ENCODE peak calls at places on chromosomes 3 and 15, in four cellular contexts. Q is cardiac muscle cell, V is sigmoid colon, Y is HAP-1. U is an unnamed sample. For H3K27me3 and H3K9me3, the result is how much of the 10 kb centered on the place peaks cover.

GRCh38 chr3:136624381-136624780 is 127.8 kb downstream of the STAG1 start:
- DNase-seq in Q (no peak), V (no peak), Y (no peak), U (no peak)

GRCh38 chr15:74294010-74294409 is 57.9 kb downstream of the CCDC33 start:
- DNase-seq in Q (no peak), V (no peak), Y (no peak), U (no peak)

GRCh38 chr15:45948226-45948625 is 313.4 kb downstream of the SQOR start:
- DNase-seq in Q (no peak), V (no peak), Y (no peak), U (no peak)

GRCh38 chr3:150255416-150255815 is 152.7 kb upstream of the TSC22D2 start:
- DNase-seq in Q (no peak), V (peak), Y (no peak), U (no peak)

GRCh38 chr15:42155546-42156265 is 730 bp downstream of the PLA2G4F start:
- DNase-seq in Q (no peak), V (no peak), Y (no peak), U (no peak)

GRCh38 chr3:157819415-157819814 is 286.8 kb downstream of the SHOX2 start:
- DNase-seq in Q (no peak), V (no peak), Y (no peak), U (no peak)

GRCh38 chr15:28456476-28457395 is 76.0 kb downstream of the GOLGA8G start:
- DNase-seq in Q (no peak), V (peak), Y (no peak), U (no peak)

GRCh38 chr3:179324270-179324754 is 1.5 kb downstream of the ZNF639 start:
- DNase-seq in Q (peak), V (no peak), Y (peak), U (no peak)

GRCh38 chr15:43900964-43901363 is 74.2 kb downstream of the WDR76 start:
- DNase-seq in Q (no peak), V (no peak), Y (no peak), U (no peak)

GRCh38 chr3:168096210-168096795 is 579 bp upstream of the GOLIM4 start:
- DNase-seq in Q (peak), V (no peak), Y (peak), U (no peak)

GRCh38 chr15:80202641-80203360 is 49.2 kb downstream of the CTXND1 start:
- DNase-seq in Q (no peak), V (no peak), Y (no peak), U (no peak)

GRCh38 chr3:46923559-46924350 is 46.2 kb downstream of the PTH1R start:
- DNase-seq in Q (peak), V (peak), Y (peak), U (peak)

GRCh38 chr15:42640103-42640502 is 64.7 kb downstream of the STARD9 start:
- DNase-seq in Q (peak), V (no peak), Y (no peak), U (no peak)

GRCh38 chr3:144743325-144743724 is 771.7 kb downstream of the DIPK2A start:
- DNase-seq in Q (no peak), V (no peak), Y (no peak), U (no peak)

GRCh38 chr15:69377137-69377536 is 37.0 kb upstream of the KIF23 start:
- DNase-seq in Q (no peak), V (peak), Y (no peak), U (no peak)

GRCh38 chr3:9903238-9903624 is 583 bp downstream of the IL17RE start:
- DNase-seq in Q (peak), V (no peak), Y (no peak), U (no peak)

GRCh38 chr3:126607214-126607908 is 47.6 kb downstream of the TXNRD3 start:
- DNase-seq in Q (peak), V (no peak), Y (no peak), U (no peak)

GRCh38 chr3:9930804-9931418 is 2.7 kb upstream of the CRELD1 start:
- DNase-seq in Q (no peak), V (no peak), Y (no peak), U (no peak)

GRCh38 chr15:62517541-62517940 is 352.5 kb upstream of the C2CD4B start:
- DNase-seq in Q (no peak), V (no peak), Y (no peak), U (no peak)

GRCh38 chr3:83559082-83559481 is 1399.7 kb upstream of the CADM2 start:
- DNase-seq in Q (no peak), V (no peak), Y (no peak), U (no peak)

GRCh38 chr15:69031013-69032001 is 16.8 kb downstream of the NOX5 start:
- DNase-seq in Q (peak), V (no peak), Y (peak), U (no peak)

GRCh38 chr3:76044601-76045600 is 259.6 kb upstream of the ZNF717 start:
- DNase-seq in Q (peak), V (no peak), Y (peak), U (no peak)

GRCh38 chr3:81666502-81667121 is 94.8 kb downstream of the GBE1 start:
- DNase-seq in Q (peak), V (no peak), Y (no peak), U (no peak)

GRCh38 chr3:121637922-121638321 is 22.8 kb downstream of the HCLS1 start:
- DNase-seq in Q (no peak), V (no peak), Y (no peak), U (no peak)

GRCh38 chr3:56025316-56025715 is 443.0 kb downstream of the ERC2 start:
- DNase-seq in Q (peak), V (no peak), Y (peak), U (no peak)

GRCh38 chr3:56023546-56023945 is 444.7 kb downstream of the ERC2 start:
- DNase-seq in Q (no peak), V (no peak), Y (no peak), U (no peak)

GRCh38 chr3:56019490-56019889 is 448.8 kb downstream of the ERC2 start:
- DNase-seq in Q (peak), V (no peak), Y (no peak), U (no peak)

GRCh38 chr3:56022619-56023018 is 445.6 kb downstream of the ERC2 start:
- DNase-seq in Q (no peak), V (no peak), Y (no peak), U (no peak)
- H3K27me3 ChIP-seq in Q (under half), V (under half), Y (under half), U (under half)

GRCh38 chr3:20558161-20558560 is 372.2 kb upstream of the SGO1 start:
- DNase-seq in Q (no peak), V (no peak), Y (no peak), U (no peak)

GRCh38 chr3:20563985-20564384 is 378.0 kb upstream of the SGO1 start:
- DNase-seq in Q (no peak), V (no peak), Y (no peak), U (no peak)

GRCh38 chr3:20561166-20561565 is 375.2 kb upstream of the SGO1 start:
- DNase-seq in Q (no peak), V (no peak), Y (no peak), U (no peak)

GRCh38 chr3:20564966-20565365 is 379.0 kb upstream of the SGO1 start:
- DNase-seq in Q (no peak), V (no peak), Y (no peak), U (no peak)

DNA sequence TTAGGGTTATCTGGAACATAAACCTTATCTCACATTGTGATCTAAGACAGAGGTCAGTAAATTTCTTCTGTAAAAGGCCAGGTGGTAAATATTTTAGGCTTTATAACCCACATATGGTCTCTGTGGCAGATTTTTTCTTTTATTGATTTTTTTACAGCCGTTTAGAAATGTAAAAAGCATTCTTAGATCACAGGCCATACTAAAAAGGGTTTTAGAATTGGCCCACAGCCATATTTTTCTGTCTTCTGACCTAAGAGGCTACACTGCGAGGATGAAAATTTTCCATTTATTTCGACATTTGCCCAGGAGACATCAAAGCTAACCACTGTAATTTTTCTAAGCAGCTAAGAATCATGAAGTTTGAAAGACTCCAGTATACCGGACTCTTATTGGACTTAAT is 377.2 kb upstream of the SGO1 start:
- DNase-seq in Q (no peak), V (no peak), Y (no peak), U (no peak)
- H3K9me3 ChIP-seq in Q (under half), V (under half), Y (under half), U (under half)

DNA sequence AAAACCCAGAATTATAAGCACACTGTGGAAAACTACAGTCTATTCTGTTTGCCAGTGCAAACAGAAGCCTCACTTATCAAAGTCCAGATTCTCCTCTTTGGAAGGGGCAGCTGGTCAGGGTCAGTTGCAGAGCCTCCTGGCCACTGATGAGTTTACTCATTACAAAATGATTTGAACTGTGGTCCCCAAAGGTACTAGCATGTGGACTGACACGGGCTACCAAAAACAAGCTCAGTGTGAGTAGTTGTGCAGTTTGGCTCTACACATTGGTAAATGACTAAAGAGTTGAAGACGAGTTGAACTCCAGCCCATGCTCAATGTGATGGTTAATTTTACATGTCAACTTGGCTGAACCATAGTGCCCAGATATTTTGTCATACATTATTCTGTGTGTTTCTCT is 221.5 kb downstream of the ZIC4 start:
- DNase-seq in Q (no peak), V (no peak), Y (no peak), U (no peak)
- H3K27me3 ChIP-seq in Q (under half), V (under half), Y (under half), U (under half)

DNA sequence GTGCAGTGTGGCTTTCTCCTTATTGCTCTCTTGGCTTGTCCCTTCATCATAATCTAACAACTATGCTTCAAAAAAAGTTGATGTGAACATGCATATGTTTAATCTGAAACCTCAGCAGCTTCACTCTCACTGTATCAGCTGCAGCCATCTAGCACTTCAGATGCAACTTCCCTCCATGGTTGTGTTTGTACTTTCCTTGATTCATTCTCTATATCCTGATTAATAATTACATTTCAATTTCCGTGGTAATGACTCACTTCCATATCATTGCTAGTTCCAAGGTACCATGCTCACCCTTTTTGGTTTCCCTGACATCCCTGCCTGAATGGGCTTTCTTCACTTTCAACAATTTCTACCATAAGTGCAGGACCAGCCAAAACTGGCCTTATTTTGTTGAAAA is 51.2 kb downstream of the MDFIC2 start:
- DNase-seq in Q (no peak), V (no peak), Y (no peak), U (no peak)
- H3K9me3 ChIP-seq in Q (under half), V (under half), Y (under half), U (under half)

GRCh38 chr3:35641920-35642532 is 2.7 kb downstream of the ARPP21 start:
- DNase-seq in Q (no peak), V (no peak), Y (no peak), U (no peak)
- H3K27me3 ChIP-seq in Q (half or more), V (under half), Y (under half), U (under half)

GRCh38 chr15:92944946-92945521 is 44.9 kb downstream of the CHD2 start:
- DNase-seq in Q (no peak), V (no peak), Y (no peak), U (no peak)
- H3K9me3 ChIP-seq in Q (under half), V (under half), Y (under half), U (under half)

DNA sequence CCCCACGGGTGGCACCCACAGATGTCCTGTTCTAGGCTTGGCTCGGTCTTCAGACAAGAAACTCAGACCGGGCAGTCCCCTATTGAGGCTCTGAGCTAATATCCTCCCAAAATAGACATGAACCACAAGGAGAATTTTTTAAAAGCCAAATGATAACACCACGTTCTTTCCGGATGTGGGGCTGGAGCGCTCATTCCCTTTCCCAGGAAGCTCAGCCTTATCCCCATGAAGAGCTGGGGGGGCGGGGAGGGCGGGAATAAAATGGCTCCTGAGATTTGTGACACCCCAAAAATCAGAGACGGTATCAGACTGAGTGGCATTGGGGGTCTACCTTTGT is 1.1 kb downstream of the SLC6A1 start:
- DNase-seq in Q (peak), V (no peak), Y (no peak), U (no peak)
- H3K27me3 ChIP-seq in Q (half or more), V (under half), Y (under half), U (half or more)